ENCODE peak calls at places on chromosome 1, in eight cellular contexts. K is MCF 10A, G is endothelial cell, S is astrocyte of the spinal cord, A is tibial artery, V is fibroblast of pulmonary artery, C is fibroblast of mammary gland, W is cardiac fibroblast. Y is an unnamed sample.

GRCh38 chr1:157774412-157774811 is 2.5 kb downstream of the FCRL2 start:
- DNase-seq in K (no peak), S (no peak), G (no peak), V (no peak), A (no peak), W (no peak), C (no peak), Y (peak)

GRCh38 chr1:209076688-209077087 is 506.8 kb upstream of the CAMK1G start:
- DNase-seq in S (no peak), K (peak), A (no peak), W (no peak), C (peak), V (no peak), G (no peak), Y (no peak)

GRCh38 chr1:17140279-17140678 is 21.0 kb upstream of the PADI2 start:
- DNase-seq in V (peak), G (no peak), K (no peak), S (no peak), A (no peak), W (no peak), C (no peak), Y (no peak)

GRCh38 chr1:153659656-153660055 is 1.2 kb downstream of the SNAPIN start:
- DNase-seq in K (no peak), V (no peak), S (no peak), C (no peak), G (no peak), W (no peak), A (peak), Y (no peak)

GRCh38 chr1:89900791-89901708 is 80.2 kb downstream of the LRRC8D start:
- DNase-seq in K (no peak), A (no peak), W (no peak), C (no peak), V (no peak), S (no peak), G (no peak), Y (no peak)

GRCh38 chr1:230137328-230137815 is 70.3 kb downstream of the GALNT2 start:
- DNase-seq in C (no peak), S (no peak), V (peak), W (no peak), G (no peak), K (no peak), A (no peak), Y (no peak)

GRCh38 chr1:27001570-27002360 is 8.3 kb downstream of the TRNP1 start:
- DNase-seq in W (no peak), G (no peak), C (peak), S (no peak), A (peak), K (no peak), V (no peak), Y (peak)

GRCh38 chr1:21153336-21153735 is 23.4 kb downstream of the EIF4G3 start:
- DNase-seq in W (no peak), K (no peak), C (no peak), A (no peak), G (no peak), V (no peak), S (no peak), Y (no peak)

GRCh38 chr1:153626929-153627796 is at the start of gene S100A13:
- DNase-seq in V (peak), S (peak), A (peak), C (peak), W (peak), K (peak), G (peak), Y (peak)

GRCh38 chr1:208069908-208070307 is 159.0 kb upstream of the CD34 start:
- DNase-seq in K (no peak), G (no peak), S (no peak), V (no peak), W (no peak), A (no peak), C (no peak), Y (no peak)

GRCh38 chr1:227428803-227429202 is 110.5 kb upstream of the CDC42BPA start:
- DNase-seq in G (peak), S (peak), K (peak), C (peak), W (peak), A (no peak), V (peak), Y (peak)

GRCh38 chr1:225879521-225880209 is 2.5 kb downstream of the TMEM63A start:
- DNase-seq in S (no peak), A (no peak), W (no peak), K (no peak), G (no peak), C (no peak), V (no peak), Y (peak)

GRCh38 chr1:30715216-30715615 is 8.2 kb downstream of the MATN1 start:
- DNase-seq in C (no peak), A (no peak), W (no peak), K (no peak), V (no peak), G (no peak), S (no peak), Y (peak)

GRCh38 chr1:226542623-226543103 is 5.9 kb upstream of the STUM start:
- DNase-seq in A (peak), S (no peak), G (no peak), C (peak), W (peak), K (no peak), V (peak), Y (no peak)

GRCh38 chr1:109249654-109250401 is 489 bp downstream of the CELSR2 start:
- DNase-seq in G (no peak), A (no peak), S (no peak), V (no peak), C (no peak), W (no peak), K (no peak), Y (no peak)

GRCh38 chr1:244137725-244138124 is 86.6 kb downstream of the ZBTB18 start:
- DNase-seq in A (no peak), V (no peak), W (no peak), G (no peak), C (no peak), S (peak), K (no peak), Y (no peak)

GRCh38 chr1:180042994-180043622 is 88.5 kb downstream of the CEP350 start:
- DNase-seq in G (no peak), S (peak), A (no peak), K (peak), C (peak), V (peak), W (peak), Y (no peak)

GRCh38 chr1:201295861-201296260 is 12.6 kb downstream of the PKP1 start:
- DNase-seq in G (no peak), W (peak), C (peak), A (no peak), V (peak), K (peak), S (peak), Y (no peak)

GRCh38 chr1:67719329-67720196 is 34.6 kb downstream of the GADD45A start:
- DNase-seq in C (no peak), A (no peak), K (no peak), G (no peak), W (no peak), S (no peak), V (no peak), Y (no peak)

GRCh38 chr1:9112961-9113880 is 15.7 kb downstream of the GPR157 start:
- DNase-seq in S (no peak), C (no peak), K (peak), W (no peak), G (no peak), V (no peak), A (no peak), Y (no peak)

GRCh38 chr1:27049607-27050006 is 37.0 kb upstream of the TENT5B start:
- DNase-seq in V (no peak), S (no peak), A (no peak), C (no peak), K (no peak), G (no peak), W (no peak), Y (no peak)

GRCh38 chr1:8423134-8423701 is 105.3 kb downstream of the SLC45A1 start:
- DNase-seq in C (no peak), S (no peak), A (peak), V (no peak), K (no peak), W (peak), G (peak), Y (no peak)

GRCh38 chr1:16721871-16722641 is 18.3 kb upstream of the RNU1-4 start:
- DNase-seq in S (no peak), V (no peak), G (no peak), A (no peak), C (no peak), W (no peak), K (no peak), Y (no peak)

GRCh38 chr1:169106921-169107672 is 607 bp downstream of the ATP1B1 start:
- DNase-seq in C (peak), V (peak), W (peak), K (peak), S (peak), A (no peak), G (no peak), Y (no peak)

GRCh38 chr1:94623560-94624148 is 82.1 kb upstream of the F3 start:
- DNase-seq in S (peak), W (no peak), C (no peak), K (peak), A (no peak), G (no peak), V (peak), Y (peak)

GRCh38 chr1:66589326-66589725 is 55.4 kb downstream of the SGIP1 start:
- DNase-seq in A (no peak), G (no peak), K (no peak), W (no peak), S (no peak), C (no peak), V (no peak), Y (no peak)

GRCh38 chr1:53754484-53755312 is 15.7 kb upstream of the GLIS1 start:
- DNase-seq in K (peak), C (peak), A (no peak), W (peak), G (peak), S (peak), V (peak), Y (peak)

GRCh38 chr1:202835548-202836072 is 24.9 kb downstream of the PCAT6 start:
- DNase-seq in W (no peak), A (no peak), C (peak), K (no peak), V (no peak), S (no peak), G (no peak), Y (no peak)

GRCh38 chr1:47351305-47351704 is 17.7 kb downstream of the CMPK1 start:
- DNase-seq in K (no peak), C (peak), G (no peak), W (peak), V (peak), A (no peak), S (peak), Y (no peak)

GRCh38 chr1:225768662-225769426 is 8.8 kb upstream of the SRP9 start:
- DNase-seq in A (peak), K (no peak), V (no peak), W (no peak), S (no peak), C (no peak), G (no peak), Y (no peak)

GRCh38 chr1:51946300-51946699 is 44.2 kb downstream of the RAB3B start:
- DNase-seq in S (peak), A (no peak), W (peak), V (peak), G (no peak), C (peak), K (no peak), Y (no peak)

GRCh38 chr1:160354388-160354985 is 11.3 kb downstream of the NCSTN start:
- DNase-seq in A (no peak), S (peak), G (peak), C (peak), K (peak), W (peak), V (peak), Y (peak)

GRCh38 chr1:205962821-205963221 is 19.6 kb upstream of the SLC26A9 start:
- DNase-seq in V (no peak), G (no peak), K (peak), W (no peak), S (no peak), C (no peak), A (no peak), Y (no peak)

GRCh38 chr1:227245613-227246320 is 72.5 kb downstream of the CDC42BPA start:
- DNase-seq in C (peak), S (peak), V (no peak), K (no peak), W (no peak), A (no peak), G (no peak), Y (no peak)

GRCh38 chr1:35857830-35858229 is 25.2 kb upstream of the AGO1 start:
- DNase-seq in C (peak), K (peak), V (peak), G (no peak), W (peak), A (no peak), S (peak), Y (peak)

DNA sequence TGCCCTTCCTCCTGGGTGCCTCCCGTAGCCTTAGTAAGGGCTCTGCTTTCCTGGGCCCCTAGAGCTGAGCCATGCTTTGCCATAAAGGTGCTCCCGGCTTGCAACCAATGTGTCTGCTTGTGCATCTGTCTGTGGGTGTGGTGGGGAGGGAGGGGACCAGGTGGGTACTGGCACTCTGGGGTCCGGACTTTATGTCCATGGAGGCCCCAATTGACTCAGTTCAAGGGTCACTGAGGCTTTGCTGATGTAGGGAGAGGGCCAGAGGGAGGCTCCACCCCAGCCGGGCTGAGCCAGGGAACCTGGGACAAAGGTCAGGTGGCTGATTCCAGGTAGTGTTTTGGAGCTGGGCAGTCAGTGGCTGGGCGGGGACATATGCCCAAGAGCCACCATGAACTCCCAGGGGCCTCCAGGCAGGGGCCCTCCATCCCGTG is 15.0 kb downstream of the TNFRSF25 start:
- DNase-seq in V (no peak), G (no peak), W (no peak), K (no peak), S (no peak), C (no peak), A (no peak), Y (no peak)
- TF ChIP-seq CTCF in V (no peak), G (no peak), W (no peak), K (no peak), S (no peak), C (no peak), A (no peak), Y (no peak)

GRCh38 chr1:182784556-182785171 is 4.9 kb upstream of the NPL start:
- DNase-seq in K (peak), C (peak), S (peak), G (peak), W (peak), V (peak), A (no peak), Y (peak)

GRCh38 chr1:182781849-182782586 is 7.6 kb upstream of the NPL start:
- DNase-seq in V (peak), W (peak), A (peak), K (peak), G (peak), C (peak), S (peak), Y (peak)

GRCh38 chr1:182782587-182782913 is 7.0 kb upstream of the NPL start:
- DNase-seq in G (no peak), S (no peak), K (no peak), C (no peak), W (no peak), V (no peak), A (no peak), Y (no peak)

GRCh38 chr1:182786223-182787001 is 3.2 kb upstream of the NPL start:
- DNase-seq in S (peak), W (peak), V (peak), C (peak), K (peak), G (peak), A (peak), Y (peak)

GRCh38 chr1:182783068-182783467 is 6.5 kb upstream of the NPL start:
- DNase-seq in C (no peak), W (no peak), V (no peak), S (no peak), K (no peak), G (peak), A (no peak), Y (no peak)
- TF ChIP-seq CTCF in C (no peak), W (no peak), V (peak), S (no peak), K (no peak), G (no peak), A (no peak), Y (no peak)

GRCh38 chr1:177784394-177784793 is 185.5 kb downstream of the SEC16B start:
- DNase-seq in W (no peak), A (no peak), C (no peak), G (no peak), S (no peak), V (no peak), K (no peak), Y (no peak)

GRCh38 chr1:177779325-177779965 is 190.4 kb downstream of the SEC16B start:
- DNase-seq in G (no peak), A (no peak), W (no peak), C (no peak), K (no peak), S (no peak), V (no peak), Y (no peak)

GRCh38 chr1:177783052-177783451 is 186.8 kb downstream of the SEC16B start:
- DNase-seq in V (no peak), A (no peak), S (no peak), K (no peak), C (no peak), W (no peak), G (no peak), Y (peak)

GRCh38 chr1:177780096-177780700 is 189.7 kb downstream of the SEC16B start:
- DNase-seq in C (peak), G (peak), S (peak), K (peak), W (peak), A (no peak), V (peak), Y (peak)
- TF ChIP-seq CTCF in C (peak), G (peak), S (peak), K (peak), W (peak), A (peak), V (peak), Y (peak)

GRCh38 chr1:197915797-197916686 is 1.1 kb upstream of the LHX9 start:
- DNase-seq in A (peak), K (peak), C (peak), S (peak), W (peak), V (peak), G (peak), Y (peak)
- TF ChIP-seq CTCF in A (peak), K (peak), C (peak), S (peak), W (peak), V (peak), G (peak), Y (peak)

GRCh38 chr1:111556318-111557037 is 53.0 kb upstream of the ADORA3 start:
- DNase-seq in W (no peak), S (no peak), A (no peak), G (no peak), K (no peak), C (no peak), V (no peak), Y (no peak)
- TF ChIP-seq CTCF in W (no peak), S (no peak), A (no peak), G (no peak), K (no peak), C (no peak), V (no peak), Y (no peak)

GRCh38 chr1:41599912-41600311 is 115.4 kb upstream of the EDN2 start:
- DNase-seq in G (no peak), K (no peak), V (peak), W (peak), C (peak), A (no peak), S (peak), Y (peak)
- TF ChIP-seq CTCF in G (peak), K (peak), V (peak), W (peak), C (peak), A (peak), S (peak), Y (peak)

GRCh38 chr1:93151474-93151873 is 28.7 kb downstream of the TMED5 start:
- DNase-seq in A (no peak), K (no peak), W (no peak), V (no peak), C (no peak), G (no peak), S (no peak), Y (no peak)
- TF ChIP-seq CTCF in A (no peak), K (no peak), W (no peak), V (no peak), C (no peak), G (no peak), S (no peak), Y (no peak)

DNA sequence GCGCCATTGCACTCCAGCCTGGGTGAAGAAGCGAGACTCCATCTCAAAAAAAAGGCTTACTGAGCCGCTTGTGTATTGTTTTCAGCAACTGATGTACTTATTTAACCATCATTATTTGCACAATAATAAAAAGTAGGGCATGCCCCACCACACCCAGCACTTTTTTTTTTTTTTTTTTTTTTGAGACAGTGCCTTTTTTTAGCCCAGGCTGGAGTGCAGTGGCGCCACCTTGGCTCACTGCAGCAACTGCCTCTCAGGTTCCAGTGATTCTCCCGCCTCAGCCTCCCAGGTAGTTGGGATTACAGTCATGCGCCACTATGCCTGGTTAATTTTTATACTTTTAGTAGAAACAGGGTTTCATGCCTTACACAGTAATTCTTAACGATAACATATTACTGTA is 12.2 kb upstream of the TRNAU1AP start:
- DNase-seq in G (no peak), A (no peak), K (peak), V (no peak), C (no peak), W (no peak), S (no peak), Y (no peak)
- TF ChIP-seq CTCF in G (no peak), A (no peak), K (no peak), V (peak), C (peak), W (peak), S (peak), Y (no peak)

Y was measured in Calu3.